ENCODE peak calls at places on chromosomes 2 and 18, in ten cellular contexts. K is esophagus muscularis mucosa, B is sigmoid colon, J is GM12878, W is A549, X is ovary, O is SK-N-SH, H is HepG2, L is tibial nerve, F is H1. U is an unnamed sample.

GRCh38 chr2:202933958-202934357 is 21.9 kb downstream of the CARF start:
- DNase-seq in K (no peak), B (no peak), J (no peak), W (no peak), X (no peak), O (no peak), H (no peak), L (no peak), F (no peak), U (no peak)

GRCh38 chr2:180456811-180457210 is 449.7 kb upstream of the CWC22 start:
- DNase-seq in K (no peak), B (no peak), J (no peak), W (no peak), X (no peak), O (no peak), H (no peak), L (no peak), F (no peak), U (no peak)

GRCh38 chr18:10271481-10271880 is 183.0 kb upstream of the APCDD1 start:
- DNase-seq in K (no peak), B (no peak), J (no peak), W (no peak), X (no peak), O (no peak), H (no peak), L (no peak), F (no peak), U (no peak)

GRCh38 chr18:13440277-13441248 is 222.0 kb downstream of the LDLRAD4 start:
- DNase-seq in K (no peak), B (peak), J (no peak), W (no peak), X (no peak), O (no peak), H (no peak), L (no peak), F (no peak), U (no peak)

GRCh38 chr2:187547353-187547979 is 6.8 kb downstream of the TFPI start:
- DNase-seq in K (no peak), B (peak), J (no peak), W (peak), X (no peak), O (no peak), H (no peak), L (peak), F (no peak), U (peak)

GRCh38 chr2:111704246-111704645 is 179.7 kb downstream of the ANAPC1 start:
- DNase-seq in K (no peak), B (no peak), J (no peak), W (peak), X (no peak), O (no peak), H (peak), L (no peak), F (no peak), U (no peak)

GRCh38 chr2:20423847-20424246 is 23.0 kb upstream of the RHOB start:
- DNase-seq in K (no peak), B (no peak), J (no peak), W (no peak), X (no peak), O (no peak), H (no peak), L (no peak), F (no peak), U (peak)

GRCh38 chr2:207867075-207867474 is 97.4 kb upstream of the FZD5 start:
- DNase-seq in K (no peak), B (no peak), J (no peak), W (no peak), X (no peak), O (no peak), H (no peak), L (no peak), F (no peak), U (no peak)

GRCh38 chr2:201806442-201806841 is at the start of gene CDK15:
- DNase-seq in K (no peak), B (peak), J (no peak), W (no peak), X (peak), O (no peak), H (no peak), L (peak), F (no peak), U (no peak)

GRCh38 chr2:169087757-169088379 is 18.5 kb downstream of the DHRS9 start:
- DNase-seq in K (peak), B (no peak), J (no peak), W (no peak), X (no peak), O (no peak), H (no peak), L (no peak), F (no peak), U (no peak)

GRCh38 chr2:24793752-24794477 is 690 bp downstream of the CENPO start:
- DNase-seq in K (no peak), B (no peak), J (no peak), W (peak), X (no peak), O (no peak), H (peak), L (no peak), F (no peak), U (no peak)

GRCh38 chr2:122660786-122661634 is 905.6 kb downstream of the TSN start:
- DNase-seq in K (no peak), B (no peak), J (no peak), W (no peak), X (no peak), O (no peak), H (no peak), L (no peak), F (peak), U (no peak)

GRCh38 chr18:65017372-65017760 is 733.4 kb upstream of the CDH7 start:
- DNase-seq in K (no peak), B (no peak), J (no peak), W (no peak), X (no peak), O (no peak), H (no peak), L (no peak), F (no peak), U (no peak)

GRCh38 chr18:48938827-48939367 is 11.9 kb downstream of the SMAD7 start:
- DNase-seq in K (no peak), B (no peak), J (no peak), W (no peak), X (no peak), O (no peak), H (no peak), L (no peak), F (no peak), U (no peak)
- H3K27ac ChIP-seq in K (peak), B (peak), J (no peak), W (peak), X (peak), O (peak), H (peak), L (peak), F (no peak), U (peak)

GRCh38 chr18:23260932-23261590 is 125.8 kb downstream of the CABLES1 start:
- DNase-seq in K (no peak), B (no peak), J (no peak), W (no peak), X (no peak), O (no peak), H (no peak), L (no peak), F (no peak), U (no peak)

GRCh38 chr18:23259701-23260661 is 124.7 kb downstream of the CABLES1 start:
- DNase-seq in K (no peak), B (peak), J (no peak), W (no peak), X (peak), O (peak), H (peak), L (peak), F (no peak), U (peak)

GRCh38 chr18:23265691-23266399 is 130.6 kb downstream of the CABLES1 start:
- DNase-seq in K (no peak), B (no peak), J (no peak), W (no peak), X (no peak), O (no peak), H (no peak), L (no peak), F (no peak), U (no peak)

GRCh38 chr18:23266717-23267446 is 131.6 kb downstream of the CABLES1 start:
- DNase-seq in K (no peak), B (no peak), J (no peak), W (no peak), X (no peak), O (no peak), H (no peak), L (no peak), F (no peak), U (no peak)

GRCh38 chr18:23263551-23264235 is 128.4 kb downstream of the CABLES1 start:
- DNase-seq in K (no peak), B (no peak), J (no peak), W (no peak), X (no peak), O (no peak), H (no peak), L (no peak), F (no peak), U (no peak)
- TF ChIP-seq EP300 in K (no peak), B (no peak), J (no peak), W (no peak), X (no peak), O (no peak), H (no peak), L (no peak), F (no peak), U (no peak)

GRCh38 chr2:72581560-72582181 is 244.2 kb downstream of the EXOC6B start:
- DNase-seq in K (no peak), B (no peak), J (no peak), W (peak), X (no peak), O (no peak), H (no peak), L (no peak), F (no peak), U (no peak)
- TF ChIP-seq CTCF in K (no peak), B (no peak), J (no peak), W (no peak), X (no peak), O (no peak), H (no peak), L (no peak), F (peak), U (no peak)

DNA sequence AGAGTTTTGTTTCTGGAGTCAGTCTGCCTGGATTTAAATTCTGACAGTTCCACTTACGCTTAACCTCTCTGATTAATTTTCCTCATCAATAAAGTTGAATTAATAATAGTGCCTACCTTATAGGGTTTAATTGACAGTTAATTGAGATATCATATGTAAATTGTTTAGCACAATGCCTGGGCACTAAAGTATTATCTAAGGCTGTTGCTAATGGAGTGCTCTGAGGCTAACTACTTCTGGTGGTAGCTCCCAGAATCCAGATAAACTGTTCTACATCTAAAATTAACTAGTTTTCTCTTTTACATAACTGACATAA is 185.6 kb upstream of the STON1 start:
- DNase-seq in K (no peak), B (no peak), J (no peak), W (no peak), X (no peak), O (no peak), H (no peak), L (no peak), F (no peak), U (no peak)
- H3K27ac ChIP-seq in K (peak), B (no peak), J (no peak), W (peak), X (no peak), O (peak), H (peak), L (no peak), F (no peak), U (no peak)

DNA sequence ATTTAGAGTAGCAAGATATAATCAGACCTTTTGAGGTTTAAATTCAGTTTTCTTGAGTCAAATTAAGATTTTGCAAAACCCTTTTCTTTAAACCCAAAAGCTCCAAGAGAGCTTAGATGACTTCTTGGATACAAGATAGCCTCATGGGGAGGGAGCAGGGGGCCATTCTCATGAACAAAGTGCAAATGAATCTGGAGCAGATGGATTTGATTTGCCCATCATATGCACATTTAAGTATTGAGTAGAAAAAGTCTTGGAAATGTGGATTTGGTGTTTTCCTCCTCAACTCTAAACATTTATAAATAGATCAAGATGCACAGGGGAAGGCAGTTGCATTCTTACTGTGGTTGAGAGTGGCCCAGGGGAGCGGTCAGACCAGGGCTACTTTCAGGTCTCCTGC is 145.2 kb downstream of the LPIN1 start:
- DNase-seq in K (no peak), B (no peak), J (no peak), W (no peak), X (no peak), O (no peak), H (no peak), L (no peak), F (no peak), U (no peak)
- TF ChIP-seq EP300 in K (no peak), B (no peak), J (no peak), W (no peak), X (no peak), O (no peak), H (no peak), L (no peak), F (no peak), U (no peak)

GRCh38 chr2:238287702-238288649 is at the start of gene PER2:
- DNase-seq in K (no peak), B (peak), J (no peak), W (peak), X (peak), O (peak), H (peak), L (peak), F (no peak), U (peak)
- TF ChIP-seq CTCF in K (no peak), B (no peak), J (peak), W (peak), X (no peak), O (peak), H (peak), L (no peak), F (no peak), U (peak)

GRCh38 chr2:226579519-226579918 is 220.1 kb downstream of the IRS1 start:
- DNase-seq in K (no peak), B (no peak), J (no peak), W (no peak), X (no peak), O (no peak), H (no peak), L (no peak), F (no peak), U (no peak)
- H3K27ac ChIP-seq in K (no peak), B (no peak), J (no peak), W (no peak), X (no peak), O (no peak), H (no peak), L (no peak), F (no peak), U (no peak)

DNA sequence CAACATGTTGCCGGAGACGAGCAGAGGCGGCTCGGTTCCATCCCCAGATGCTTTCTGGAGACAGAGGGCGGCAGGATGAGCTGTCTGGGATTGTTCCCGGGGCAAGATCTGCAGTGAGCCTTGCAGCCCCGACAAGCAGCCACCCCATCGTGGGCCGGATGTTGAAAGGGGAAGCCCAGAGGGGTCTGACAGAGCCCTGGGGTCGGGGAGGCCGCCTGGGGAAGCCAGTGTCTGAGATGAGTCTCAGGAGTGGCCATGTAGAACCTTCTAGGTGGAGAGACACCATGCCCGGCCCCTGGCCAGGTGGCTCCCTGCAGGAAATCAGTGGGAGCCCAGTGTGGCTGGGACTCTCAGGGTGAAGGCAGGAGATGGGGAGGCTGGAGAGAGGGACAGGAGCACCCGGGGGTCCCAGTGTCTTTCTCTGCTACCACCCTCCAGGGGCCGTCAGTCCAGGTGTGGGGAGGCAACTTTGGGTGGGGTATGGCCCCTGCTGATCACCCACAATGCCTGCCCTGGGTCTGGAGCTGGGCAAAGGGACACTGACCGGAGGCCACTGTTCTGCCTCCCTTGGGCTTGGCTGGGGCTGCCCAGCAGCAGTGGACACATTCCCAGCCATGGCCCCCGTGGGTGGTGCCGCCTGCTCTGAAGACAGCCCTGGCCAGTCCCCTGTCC is 128.3 kb upstream of the HS6ST1 start:
- DNase-seq in K (peak), B (peak), J (no peak), W (no peak), X (no peak), O (no peak), H (no peak), L (no peak), F (no peak), U (no peak)
- TF ChIP-seq EP300 in K (no peak), B (no peak), J (no peak), W (no peak), X (no peak), O (no peak), H (no peak), L (no peak), F (no peak), U (no peak)

GRCh38 chr18:2994603-2995432 is 18.1 kb downstream of the LPIN2 start:
- DNase-seq in K (no peak), B (no peak), J (no peak), W (no peak), X (no peak), O (no peak), H (no peak), L (no peak), F (no peak), U (peak)
- TF ChIP-seq CTCF in K (peak), B (no peak), J (peak), W (peak), X (no peak), O (peak), H (peak), L (peak), F (peak), U (no peak)